ENCODE peak calls at places on chromosomes 5 and 9, in six cellular contexts. One of them, this sample, is unnamed.

GRCh38 chr5:72600401-72600981 is 93.3 kb upstream of the ZNF366 start:
- DNase-seq in GM12878: no peak
- DNase-seq in H1: no peak
- DNase-seq in HCT116: peak; percentile 10
- DNase-seq in NT2/D1: no peak
- DNase-seq in HepG2: no peak
- DNase-seq in this sample: no peak

GRCh38 chr9:8115570-8115969 is 316.0 kb upstream of the DMAC1 start:
- DNase-seq in HepG2: no peak
- DNase-seq in NT2/D1: no peak
- DNase-seq in GM12878: no peak
- DNase-seq in H1: no peak
- DNase-seq in HCT116: no peak
- DNase-seq in this sample: no peak

GRCh38 chr5:173633304-173633703 is 16.9 kb upstream of the BOD1 start:
- DNase-seq in GM12878: no peak
- DNase-seq in HCT116: no peak
- DNase-seq in NT2/D1: no peak
- DNase-seq in H1: no peak
- DNase-seq in HepG2: no peak
- DNase-seq in this sample: no peak

GRCh38 chr5:109455598-109456096 is 45.9 kb upstream of the PJA2 start:
- DNase-seq in HepG2: peak; percentile 11
- DNase-seq in GM12878: peak; percentile 45
- DNase-seq in HCT116: peak; percentile 31
- DNase-seq in NT2/D1: no peak
- DNase-seq in H1: no peak
- DNase-seq in this sample: no peak

GRCh38 chr9:110810251-110810976 is 141.8 kb downstream of the MUSK start:
- DNase-seq in HCT116: no peak
- DNase-seq in GM12878: no peak
- DNase-seq in NT2/D1: no peak
- DNase-seq in HepG2: no peak
- DNase-seq in H1: no peak
- DNase-seq in this sample: no peak

GRCh38 chr5:128596071-128596470 is 58.0 kb upstream of the FBN2 start:
- DNase-seq in HepG2: no peak
- DNase-seq in H1: no peak
- DNase-seq in HCT116: no peak
- DNase-seq in GM12878: no peak
- DNase-seq in NT2/D1: no peak
- DNase-seq in this sample: no peak

GRCh38 chr9:87350915-87351314 is 146.8 kb upstream of the DAPK1 start:
- DNase-seq in NT2/D1: no peak
- DNase-seq in GM12878: no peak
- DNase-seq in HepG2: no peak
- DNase-seq in H1: no peak
- DNase-seq in HCT116: no peak
- DNase-seq in this sample: no peak

GRCh38 chr9:108565651-108566378 is 290.0 kb downstream of the ACTL7B start:
- DNase-seq in H1: peak; percentile 31
- DNase-seq in HepG2: peak; percentile 76
- DNase-seq in GM12878: peak; percentile 3
- DNase-seq in NT2/D1: peak; percentile 78
- DNase-seq in HCT116: peak; percentile 72
- DNase-seq in this sample: peak; percentile 69

GRCh38 chr9:71270554-71270953 is 149.1 kb upstream of the TRPM3 start:
- DNase-seq in GM12878: no peak
- DNase-seq in H1: no peak
- DNase-seq in HepG2: no peak
- DNase-seq in HCT116: no peak
- DNase-seq in NT2/D1: no peak
- DNase-seq in this sample: no peak

GRCh38 chr5:65696892-65697291 is 25.0 kb downstream of the SGTB start:
- DNase-seq in H1: no peak
- DNase-seq in HCT116: no peak
- DNase-seq in HepG2: no peak
- DNase-seq in NT2/D1: no peak
- DNase-seq in GM12878: no peak
- DNase-seq in this sample: no peak

GRCh38 chr5:99019812-99020697 is 91.2 kb upstream of the CHD1 start:
- DNase-seq in NT2/D1: no peak
- DNase-seq in GM12878: no peak
- DNase-seq in HCT116: peak; percentile 65
- DNase-seq in HepG2: peak; percentile 59
- DNase-seq in H1: no peak
- DNase-seq in this sample: no peak

GRCh38 chr5:141514330-141515111 is 25.6 kb downstream of the PCDHGC5 start:
- DNase-seq in GM12878: no peak
- DNase-seq in H1: peak; percentile 61
- DNase-seq in HepG2: no peak
- DNase-seq in HCT116: no peak
- DNase-seq in NT2/D1: no peak
- DNase-seq in this sample: no peak

GRCh38 chr5:139364466-139364865 is 18.6 kb downstream of the SLC23A1 start:
- DNase-seq in H1: no peak
- DNase-seq in NT2/D1: no peak
- DNase-seq in GM12878: no peak
- DNase-seq in HepG2: no peak
- DNase-seq in HCT116: no peak
- DNase-seq in this sample: no peak

GRCh38 chr5:139363937-139364336 is 19.2 kb downstream of the SLC23A1 start:
- DNase-seq in HepG2: no peak
- DNase-seq in GM12878: no peak
- DNase-seq in HCT116: no peak
- DNase-seq in H1: no peak
- DNase-seq in NT2/D1: no peak
- DNase-seq in this sample: no peak

GRCh38 chr5:139371482-139372435 is 11.3 kb downstream of the SLC23A1 start:
- DNase-seq in H1: no peak
- DNase-seq in HepG2: no peak
- DNase-seq in GM12878: no peak
- DNase-seq in NT2/D1: no peak
- DNase-seq in HCT116: no peak
- DNase-seq in this sample: no peak

GRCh38 chr5:139369181-139369580 is 13.9 kb downstream of the SLC23A1 start:
- DNase-seq in H1: no peak
- DNase-seq in NT2/D1: no peak
- DNase-seq in GM12878: no peak
- DNase-seq in HepG2: no peak
- DNase-seq in HCT116: no peak
- DNase-seq in this sample: no peak

GRCh38 chr5:139368613-139369012 is 14.5 kb downstream of the SLC23A1 start:
- DNase-seq in HCT116: no peak
- DNase-seq in HepG2: no peak
- DNase-seq in NT2/D1: no peak
- DNase-seq in H1: no peak
- DNase-seq in GM12878: no peak
- DNase-seq in this sample: peak; percentile 41
- TF ChIP-seq YY1 in HCT116: no peak
- TF ChIP-seq YY1 in HepG2: no peak
- TF ChIP-seq YY1 in NT2/D1: no peak
- TF ChIP-seq YY1 in H1: no peak
- TF ChIP-seq YY1 in GM12878: no peak
- TF ChIP-seq YY1 in this sample: no peak

GRCh38 chr9:128603697-128604096 is 51.3 kb downstream of the SPTAN1 start:
- DNase-seq in H1: no peak
- DNase-seq in GM12878: no peak
- DNase-seq in HepG2: no peak
- DNase-seq in NT2/D1: no peak
- DNase-seq in HCT116: no peak
- DNase-seq in this sample: no peak

GRCh38 chr9:128611600-128612394 is 44.9 kb downstream of the DYNC2I2 start:
- DNase-seq in NT2/D1: no peak
- DNase-seq in HCT116: no peak
- DNase-seq in GM12878: no peak
- DNase-seq in HepG2: no peak
- DNase-seq in H1: no peak
- DNase-seq in this sample: no peak

GRCh38 chr9:128610889-128611288 is 45.8 kb downstream of the DYNC2I2 start:
- DNase-seq in NT2/D1: no peak
- DNase-seq in H1: no peak
- DNase-seq in HCT116: no peak
- DNase-seq in HepG2: no peak
- DNase-seq in GM12878: no peak
- DNase-seq in this sample: no peak

DNA sequence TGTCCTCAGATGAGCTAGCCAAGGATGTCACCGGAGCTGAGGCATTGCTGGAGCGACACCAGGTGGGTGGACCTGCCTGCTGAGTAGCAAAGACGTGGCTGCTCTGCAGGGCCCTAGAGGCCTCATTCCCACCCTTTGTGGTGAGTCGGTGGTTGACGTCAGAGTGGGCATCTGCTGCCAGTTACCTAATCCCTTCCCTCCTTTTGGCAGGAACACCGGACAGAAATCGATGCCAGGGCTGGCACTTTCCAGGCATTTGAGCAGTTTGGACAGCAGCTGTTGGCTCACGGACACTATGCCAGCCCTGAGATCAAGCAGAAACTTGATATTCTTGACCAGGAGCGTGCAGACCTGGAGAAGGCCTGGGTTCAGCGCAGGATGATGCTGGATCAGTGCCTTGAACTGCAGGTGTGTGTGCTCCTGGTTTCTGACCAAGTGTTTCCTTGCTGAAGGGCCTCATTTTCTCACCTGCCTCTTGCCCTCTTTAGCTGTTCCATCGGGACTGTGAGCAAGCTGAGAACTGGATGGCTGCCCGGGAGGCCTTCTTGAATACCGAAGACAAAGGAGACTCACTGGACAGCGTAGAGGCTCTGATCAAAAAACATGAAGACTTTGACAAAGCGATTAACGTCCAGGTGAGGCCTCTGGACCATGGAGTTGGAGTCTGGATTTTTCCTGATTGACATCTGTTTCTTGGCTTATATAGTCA is 48.9 kb downstream of the DYNC2I2 start:
- DNase-seq in H1: no peak
- DNase-seq in HCT116: no peak
- DNase-seq in GM12878: no peak
- DNase-seq in HepG2: no peak
- DNase-seq in NT2/D1: no peak
- DNase-seq in this sample: no peak
- TF ChIP-seq ZNF274 in H1: no peak
- TF ChIP-seq ZNF274 in HCT116: no peak
- TF ChIP-seq ZNF274 in GM12878: no peak
- TF ChIP-seq ZNF274 in HepG2: no peak
- TF ChIP-seq ZNF274 in NT2/D1: no peak
- TF ChIP-seq ZNF274 in this sample: no peak

GRCh38 chr5:42507451-42508092 is 84.3 kb downstream of the GHR start:
- DNase-seq in H1: no peak
- DNase-seq in HepG2: no peak
- DNase-seq in NT2/D1: peak; percentile 56
- DNase-seq in GM12878: no peak
- DNase-seq in HCT116: no peak
- DNase-seq in this sample: peak; percentile 17
- TF ChIP-seq YY1 in H1: no peak
- TF ChIP-seq YY1 in HepG2: no peak
- TF ChIP-seq YY1 in NT2/D1: no peak
- TF ChIP-seq YY1 in GM12878: no peak
- TF ChIP-seq YY1 in HCT116: no peak
- TF ChIP-seq YY1 in this sample: no peak

DNA sequence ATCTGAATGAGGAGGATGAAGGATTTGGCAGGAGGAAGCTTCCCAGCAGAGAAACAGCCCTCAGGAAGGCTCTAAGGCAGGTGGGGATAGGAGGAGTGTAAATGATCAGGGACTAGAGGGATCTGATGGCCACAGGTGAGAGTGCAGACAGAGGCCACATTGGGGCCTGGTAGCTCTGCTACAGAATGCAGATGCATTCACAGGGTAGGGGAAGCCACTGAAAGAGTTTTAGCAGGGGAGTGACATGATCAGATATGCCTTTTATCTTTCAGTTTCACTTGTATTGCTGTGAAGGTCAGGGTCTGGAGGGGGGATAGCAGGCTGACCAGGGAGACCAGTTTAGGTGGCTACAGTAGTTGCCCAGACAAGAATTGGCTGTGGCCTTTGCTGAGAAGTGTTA is 3.0 kb downstream of the TXNDC15 start:
- DNase-seq in HCT116: no peak
- DNase-seq in HepG2: no peak
- DNase-seq in GM12878: peak; percentile 30
- DNase-seq in NT2/D1: no peak
- DNase-seq in H1: no peak
- DNase-seq in this sample: peak; percentile 53
- TF ChIP-seq ZNF274 in HCT116: no peak
- TF ChIP-seq ZNF274 in HepG2: no peak
- TF ChIP-seq ZNF274 in GM12878: no peak
- TF ChIP-seq ZNF274 in NT2/D1: no peak
- TF ChIP-seq ZNF274 in H1: no peak
- TF ChIP-seq ZNF274 in this sample: no peak

DNA sequence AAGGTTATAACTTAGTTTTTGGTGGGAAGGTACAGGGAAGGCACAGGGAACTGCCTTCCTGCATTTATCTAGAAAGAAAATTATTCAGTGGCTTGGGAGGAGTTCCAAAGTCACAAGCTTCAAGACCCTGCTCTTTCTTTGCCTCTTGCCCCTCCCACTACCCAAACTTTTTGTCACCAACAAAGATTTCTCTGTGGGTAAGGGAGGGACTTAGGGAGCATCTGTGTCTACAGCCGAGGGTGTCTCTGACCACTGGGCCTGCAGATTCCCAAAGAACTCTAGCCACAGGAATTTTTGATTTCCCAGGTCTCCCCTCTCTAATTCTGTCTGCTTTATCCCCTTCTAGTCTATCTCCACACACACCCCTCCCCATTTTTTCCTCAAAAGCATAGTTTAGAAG is 2.1 kb downstream of the ECSCR start:
- DNase-seq in HCT116: no peak
- DNase-seq in H1: no peak
- DNase-seq in GM12878: no peak
- DNase-seq in HepG2: no peak
- DNase-seq in NT2/D1: no peak
- DNase-seq in this sample: no peak
- TF ChIP-seq YY1 in HCT116: no peak
- TF ChIP-seq YY1 in H1: no peak
- TF ChIP-seq YY1 in GM12878: no peak
- TF ChIP-seq YY1 in HepG2: no peak
- TF ChIP-seq YY1 in NT2/D1: no peak
- TF ChIP-seq YY1 in this sample: no peak

DNA sequence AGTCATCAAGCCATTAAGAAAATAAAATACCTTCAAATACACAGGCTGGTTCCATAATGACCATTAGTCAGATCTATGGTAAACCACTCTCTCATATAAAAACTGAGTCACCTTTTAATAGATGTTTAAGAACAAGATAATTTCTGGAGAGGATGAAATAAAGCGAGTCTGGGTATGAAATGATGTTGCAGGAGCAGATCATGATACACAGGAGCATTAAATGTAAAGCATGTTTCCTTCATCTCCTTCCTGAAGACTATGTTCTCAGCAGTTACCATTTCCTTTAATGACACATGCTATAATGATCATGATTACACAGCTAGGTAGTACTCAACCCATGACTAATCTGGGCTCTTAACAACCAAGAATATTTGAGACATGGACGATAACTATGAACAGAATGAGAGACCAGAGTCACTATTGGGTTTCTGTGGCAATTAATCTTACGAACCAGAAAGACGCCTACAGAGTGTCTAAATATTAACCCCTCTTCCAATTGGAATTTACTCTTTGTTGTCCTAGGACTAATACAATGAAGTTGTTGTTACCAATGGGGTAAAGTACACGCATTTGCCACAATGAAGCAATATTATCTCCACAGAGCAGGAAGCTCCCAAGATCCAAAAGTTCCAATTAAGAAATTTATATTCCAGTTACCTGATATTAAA is 105.6 kb downstream of the NR6A1 start:
- DNase-seq in HCT116: no peak
- DNase-seq in H1: no peak
- DNase-seq in HepG2: peak; percentile 88
- DNase-seq in GM12878: no peak
- DNase-seq in NT2/D1: no peak
- DNase-seq in this sample: no peak
- TF ChIP-seq ZNF274 in HCT116: no peak
- TF ChIP-seq ZNF274 in H1: no peak
- TF ChIP-seq ZNF274 in HepG2: no peak
- TF ChIP-seq ZNF274 in GM12878: no peak
- TF ChIP-seq ZNF274 in NT2/D1: no peak
- TF ChIP-seq ZNF274 in this sample: no peak